ENCODE peak calls at places on chromosomes 12 and 14, in four cellular contexts. P, C, D and M are unnamed samples.

GRCh38 chr12:42585846-42586226 is 3.7 kb downstream of the PRICKLE1 start:
- DNase-seq in C (no peak), P (no peak), D (no peak), M (no peak)

GRCh38 chr12:93459992-93460391 is 7.3 kb upstream of the MRPL42 start:
- DNase-seq in P (no peak), C (no peak), D (no peak), M (no peak)

GRCh38 chr12:53956251-53956887 is 1.7 kb downstream of the HOXC12 start:
- DNase-seq in C (no peak), P (no peak), D (no peak), M (no peak)

GRCh38 chr14:79680087-79680486 is 531.2 kb downstream of the DIO2 start:
- DNase-seq in C (no peak), P (no peak), D (no peak), M (no peak)

GRCh38 chr14:68792022-68792829 is 641 bp downstream of the ZFP36L1 start:
- DNase-seq in P (peak), C (peak), D (peak), M (no peak)

GRCh38 chr12:131947482-131948027 is 2.2 kb upstream of the EP400 start:
- DNase-seq in P (no peak), C (no peak), D (peak), M (no peak)

GRCh38 chr12:77493769-77494168 is 336.9 kb upstream of the NAV3 start:
- DNase-seq in P (no peak), C (no peak), D (no peak), M (no peak)

GRCh38 chr14:100762089-100762515 is 35.4 kb downstream of the DLK1 start:
- DNase-seq in D (no peak), C (no peak), P (no peak), M (no peak)

GRCh38 chr12:100026241-100026640 is 41.5 kb upstream of the ANKS1B start:
- DNase-seq in P (no peak), D (no peak), C (no peak), M (no peak)

GRCh38 chr12:124188561-124189405 is 106.1 kb upstream of the RFLNA start:
- DNase-seq in D (no peak), P (no peak), C (no peak), M (no peak)

GRCh38 chr12:66813137-66813867 is 134.4 kb upstream of the GRIP1 start:
- DNase-seq in C (no peak), P (peak), D (no peak), M (no peak)

GRCh38 chr14:34554540-34555250 is 15.2 kb upstream of the EAPP start:
- DNase-seq in D (no peak), C (no peak), P (peak), M (no peak)

GRCh38 chr12:132926417-132926833 is 29.7 kb downstream of the ZNF605 start:
- DNase-seq in P (no peak), C (no peak), D (no peak), M (no peak)

GRCh38 chr12:48924617-48925217 is 575 bp downstream of the FKBP11 start:
- DNase-seq in D (peak), C (no peak), P (peak), M (no peak)

GRCh38 chr14:91835197-91835919 is 32.0 kb downstream of the TC2N start:
- DNase-seq in P (peak), D (no peak), C (no peak), M (no peak)

GRCh38 chr14:103700753-103701490 is 14.3 kb downstream of the XRCC3 start:
- DNase-seq in C (no peak), P (no peak), D (peak), M (no peak)
- H3K27ac ChIP-seq in C (peak), P (no peak), D (no peak), M (no peak)

DNA sequence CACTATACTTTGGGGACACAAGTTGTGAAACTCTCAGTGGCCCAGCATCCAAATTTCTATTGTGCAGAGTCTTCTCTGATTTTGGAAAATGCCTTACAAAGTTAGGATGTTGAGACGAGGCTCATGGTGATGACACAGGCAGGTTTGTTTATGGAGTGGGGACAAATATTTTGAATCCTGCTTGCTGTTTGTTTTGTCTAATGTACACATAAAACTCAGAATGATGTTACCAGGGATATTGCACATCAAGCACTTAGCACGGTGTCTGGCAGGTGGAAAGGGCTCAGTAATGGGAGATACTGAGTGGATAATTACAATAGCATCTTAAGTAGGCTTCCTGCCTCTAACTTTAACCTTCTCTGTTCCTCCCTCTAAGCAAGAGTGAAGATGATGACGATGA is 628.9 kb upstream of the TBX3 start:
- DNase-seq in C (no peak), D (no peak), P (no peak), M (no peak)
- H3K4me3 ChIP-seq in C (no peak), D (no peak), P (no peak), M (no peak)

GRCh38 chr14:23146980-23147379 is 27.9 kb upstream of the CEBPE start:
- DNase-seq in D (no peak), C (no peak), P (no peak), M (no peak)

GRCh38 chr14:23143911-23144310 is 24.9 kb upstream of the CEBPE start:
- DNase-seq in C (no peak), D (no peak), P (no peak), M (no peak)

GRCh38 chr14:23146423-23146910 is 27.4 kb upstream of the CEBPE start:
- DNase-seq in D (no peak), P (no peak), C (no peak), M (no peak)

GRCh38 chr14:23147676-23148075 is 28.6 kb upstream of the CEBPE start:
- DNase-seq in D (no peak), C (no peak), P (peak), M (no peak)

GRCh38 chr14:23145794-23146422 is 26.9 kb upstream of the CEBPE start:
- DNase-seq in P (no peak), C (no peak), D (no peak), M (no peak)
- H3K27ac ChIP-seq in P (no peak), C (peak), D (no peak), M (no peak)

GRCh38 chr14:64296561-64296960 is 2.4 kb upstream of the ESR2 start:
- DNase-seq in D (no peak), C (no peak), P (peak), M (no peak)

GRCh38 chr14:64289571-64289970 is 4.6 kb downstream of the ESR2 start:
- DNase-seq in D (no peak), P (no peak), C (no peak), M (no peak)

GRCh38 chr14:64292197-64292596 is 2.0 kb downstream of the ESR2 start:
- DNase-seq in D (no peak), P (no peak), C (no peak), M (no peak)

GRCh38 chr14:64294672-64295413 is 672 bp upstream of the ESR2 start:
- DNase-seq in D (peak), P (peak), C (no peak), M (no peak)

DNA sequence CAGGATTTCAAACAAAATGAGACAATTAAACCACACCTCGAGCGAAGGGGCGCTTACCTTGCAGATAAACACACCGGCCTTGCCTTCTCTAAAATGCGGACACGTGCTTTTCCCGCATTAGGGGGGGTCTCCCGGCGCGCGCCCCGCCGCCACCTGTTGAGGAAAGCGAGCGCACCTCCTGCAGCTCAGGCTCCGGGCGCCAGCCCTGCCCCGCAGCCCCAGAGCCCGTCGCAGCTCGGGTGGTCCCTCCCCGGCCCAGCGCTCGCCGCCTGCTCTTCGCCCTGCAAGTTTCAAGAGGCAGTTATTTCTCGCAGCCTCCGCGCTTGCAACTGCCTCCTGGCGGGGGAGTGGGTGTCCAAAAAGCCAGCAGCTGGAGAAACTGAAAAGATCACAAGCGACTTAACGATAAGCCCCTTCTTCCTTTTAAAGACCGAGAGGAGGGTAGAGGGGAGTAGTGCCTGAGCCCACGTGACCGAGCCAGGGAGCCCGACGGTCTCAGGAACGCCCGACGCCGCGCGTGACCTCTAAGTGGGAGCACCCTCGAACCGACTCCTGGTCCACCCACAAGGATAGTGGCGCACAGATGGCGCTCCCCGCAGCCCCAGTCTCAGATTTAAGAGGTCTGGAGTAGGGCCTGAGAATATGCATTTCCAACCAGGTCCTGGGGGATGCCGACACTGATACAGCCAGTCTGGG is at the start of gene ESR2:
- DNase-seq in P (no peak), C (no peak), D (peak), M (no peak)
- H3K4me3 ChIP-seq in P (peak), C (peak), D (peak), M (peak)

GRCh38 chr12:57841445-57841844 is 5.1 kb downstream of the CTDSP2 start:
- DNase-seq in P (no peak), D (no peak), C (no peak), M (no peak)
- H3K27ac ChIP-seq in P (no peak), D (peak), C (peak), M (no peak)

DNA sequence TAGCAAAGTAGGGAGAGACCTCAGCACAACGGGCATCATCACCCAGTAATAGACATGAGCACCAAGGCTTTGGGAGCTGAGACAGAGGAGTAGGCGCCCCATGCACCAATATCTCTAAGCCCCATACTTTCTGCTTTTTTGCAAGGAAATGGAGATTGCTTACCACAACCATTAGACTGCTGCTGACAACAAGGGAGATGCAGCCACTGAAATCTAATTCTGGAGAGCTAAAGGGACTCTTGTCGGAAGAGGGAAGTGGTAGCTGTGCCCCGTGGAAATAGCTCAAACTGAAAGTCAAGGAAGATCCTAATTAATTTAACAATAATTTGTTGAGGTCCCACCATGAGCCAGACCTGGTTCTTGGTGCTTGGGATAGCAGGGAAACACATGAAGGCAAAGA is 1131.1 kb downstream of the BCL11B start:
- DNase-seq in D (no peak), P (no peak), C (no peak), M (no peak)
- H3K4me3 ChIP-seq in D (no peak), P (no peak), C (no peak), M (no peak)

GRCh38 chr12:94595152-94595551 is 55.2 kb downstream of the TMCC3 start:
- DNase-seq in D (no peak), C (no peak), P (peak), M (no peak)
- H3K27ac ChIP-seq in D (no peak), C (no peak), P (no peak), M (no peak)

GRCh38 chr12:122024132-122024785 is 2.6 kb downstream of the BCL7A start:
- DNase-seq in C (no peak), P (peak), D (no peak), M (no peak)
- H3K4me3 ChIP-seq in C (peak), P (peak), D (peak), M (no peak)